ENCODE peak calls at places on chromosomes 12 and 14, in nine cellular contexts. One of them, this sample, is unnamed.
A peak's percentile ranks its signal among the peaks of the same experiment; 100 is the strongest.

GRCh38 chr12:28611115-28611435 is 420.8 kb downstream of the CCDC91 start:
- DNase-seq in fibroblast of lung: peak; percentile 93
- DNase-seq in GM06990: no peak
- DNase-seq in progenitor cell of endocrine pancreas: no peak
- DNase-seq in brain microvascular endothelial cell: peak; percentile 91
- DNase-seq in fibroblast of pulmonary artery: peak; percentile 90
- DNase-seq in dorsolateral prefrontal cortex: no peak
- DNase-seq in ovary: no peak
- DNase-seq in K562: no peak
- DNase-seq in this sample: no peak

GRCh38 chr14:53509845-53510244 is 356.7 kb upstream of the DDHD1 start:
- DNase-seq in fibroblast of pulmonary artery: no peak
- DNase-seq in GM06990: no peak
- DNase-seq in dorsolateral prefrontal cortex: no peak
- DNase-seq in K562: no peak
- DNase-seq in fibroblast of lung: peak; percentile 99
- DNase-seq in progenitor cell of endocrine pancreas: no peak
- DNase-seq in brain microvascular endothelial cell: no peak
- DNase-seq in ovary: no peak
- DNase-seq in this sample: no peak

GRCh38 chr12:16613199-16613598 is 7.2 kb upstream of the LMO3 start:
- DNase-seq in K562: no peak
- DNase-seq in GM06990: no peak
- DNase-seq in fibroblast of pulmonary artery: no peak
- DNase-seq in dorsolateral prefrontal cortex: no peak
- DNase-seq in brain microvascular endothelial cell: no peak
- DNase-seq in fibroblast of lung: peak; percentile 41
- DNase-seq in ovary: no peak
- DNase-seq in progenitor cell of endocrine pancreas: no peak
- DNase-seq in this sample: no peak

GRCh38 chr12:129902371-129903091 is 1.3 kb downstream of the TMEM132D start:
- DNase-seq in fibroblast of lung: no peak
- DNase-seq in K562: no peak
- DNase-seq in brain microvascular endothelial cell: no peak
- DNase-seq in ovary: no peak
- DNase-seq in progenitor cell of endocrine pancreas: no peak
- DNase-seq in fibroblast of pulmonary artery: no peak
- DNase-seq in dorsolateral prefrontal cortex: no peak
- DNase-seq in GM06990: no peak
- DNase-seq in this sample: no peak

GRCh38 chr12:7369274-7369729 is 65.4 kb downstream of the ACSM4 start:
- DNase-seq in fibroblast of lung: no peak
- DNase-seq in GM06990: peak; percentile 44
- DNase-seq in fibroblast of pulmonary artery: peak; percentile 5
- DNase-seq in brain microvascular endothelial cell: peak; percentile 62
- DNase-seq in progenitor cell of endocrine pancreas: no peak
- DNase-seq in K562: no peak
- DNase-seq in ovary: no peak
- DNase-seq in dorsolateral prefrontal cortex: no peak
- DNase-seq in this sample: no peak

GRCh38 chr12:132496710-132497109 is 6.8 kb downstream of the FBRSL1 start:
- DNase-seq in K562: no peak
- DNase-seq in ovary: no peak
- DNase-seq in dorsolateral prefrontal cortex: no peak
- DNase-seq in fibroblast of lung: no peak
- DNase-seq in brain microvascular endothelial cell: no peak
- DNase-seq in fibroblast of pulmonary artery: no peak
- DNase-seq in progenitor cell of endocrine pancreas: no peak
- DNase-seq in GM06990: no peak
- DNase-seq in this sample: no peak

GRCh38 chr14:73943083-73943482 is 6.8 kb downstream of the FAM161B start:
- DNase-seq in fibroblast of lung: peak; percentile 79
- DNase-seq in fibroblast of pulmonary artery: peak; percentile 86
- DNase-seq in GM06990: no peak
- DNase-seq in K562: no peak
- DNase-seq in dorsolateral prefrontal cortex: no peak
- DNase-seq in progenitor cell of endocrine pancreas: no peak
- DNase-seq in ovary: no peak
- DNase-seq in brain microvascular endothelial cell: peak; percentile 39
- DNase-seq in this sample: no peak

GRCh38 chr14:85531594-85532391 is 1.8 kb downstream of the FLRT2 start:
- DNase-seq in fibroblast of lung: peak; percentile 86
- DNase-seq in ovary: peak; percentile 82
- DNase-seq in dorsolateral prefrontal cortex: peak; percentile 71
- DNase-seq in progenitor cell of endocrine pancreas: peak; percentile 15
- DNase-seq in GM06990: no peak
- DNase-seq in brain microvascular endothelial cell: peak; percentile 91
- DNase-seq in fibroblast of pulmonary artery: peak; percentile 88
- DNase-seq in K562: no peak
- DNase-seq in this sample: no peak

GRCh38 chr12:106051853-106052531 is 86.8 kb downstream of the NUAK1 start:
- DNase-seq in ovary: no peak
- DNase-seq in fibroblast of pulmonary artery: no peak
- DNase-seq in progenitor cell of endocrine pancreas: no peak
- DNase-seq in K562: no peak
- DNase-seq in dorsolateral prefrontal cortex: no peak
- DNase-seq in brain microvascular endothelial cell: no peak
- DNase-seq in GM06990: no peak
- DNase-seq in fibroblast of lung: no peak
- DNase-seq in this sample: no peak

GRCh38 chr12:86373813-86374212 is 117.6 kb upstream of the MGAT4C start:
- DNase-seq in progenitor cell of endocrine pancreas: no peak
- DNase-seq in fibroblast of pulmonary artery: no peak
- DNase-seq in K562: no peak
- DNase-seq in brain microvascular endothelial cell: no peak
- DNase-seq in GM06990: no peak
- DNase-seq in dorsolateral prefrontal cortex: no peak
- DNase-seq in fibroblast of lung: no peak
- DNase-seq in ovary: no peak
- DNase-seq in this sample: no peak

GRCh38 chr12:57838594-57839302 is 7.8 kb downstream of the CTDSP2 start:
- DNase-seq in brain microvascular endothelial cell: no peak
- DNase-seq in fibroblast of lung: no peak
- DNase-seq in fibroblast of pulmonary artery: peak; percentile 67
- DNase-seq in dorsolateral prefrontal cortex: no peak
- DNase-seq in K562: no peak
- DNase-seq in ovary: no peak
- DNase-seq in progenitor cell of endocrine pancreas: no peak
- DNase-seq in GM06990: peak; percentile 44
- DNase-seq in this sample: peak; percentile 38

GRCh38 chr12:104742551-104742961 is 215.5 kb downstream of the SLC41A2 start:
- DNase-seq in dorsolateral prefrontal cortex: peak; percentile 72
- DNase-seq in ovary: no peak
- DNase-seq in progenitor cell of endocrine pancreas: no peak
- DNase-seq in GM06990: no peak
- DNase-seq in brain microvascular endothelial cell: no peak
- DNase-seq in K562: no peak
- DNase-seq in fibroblast of lung: no peak
- DNase-seq in fibroblast of pulmonary artery: no peak
- DNase-seq in this sample: no peak

GRCh38 chr12:65923228-65923627 is 98.9 kb downstream of the HMGA2 start:
- DNase-seq in ovary: no peak
- DNase-seq in brain microvascular endothelial cell: no peak
- DNase-seq in dorsolateral prefrontal cortex: no peak
- DNase-seq in progenitor cell of endocrine pancreas: no peak
- DNase-seq in GM06990: no peak
- DNase-seq in fibroblast of pulmonary artery: no peak
- DNase-seq in K562: no peak
- DNase-seq in fibroblast of lung: no peak
- DNase-seq in this sample: peak; percentile 22

GRCh38 chr14:68842298-68842697 is 49.4 kb upstream of the ZFP36L1 start:
- DNase-seq in brain microvascular endothelial cell: no peak
- DNase-seq in K562: no peak
- DNase-seq in fibroblast of pulmonary artery: no peak
- DNase-seq in ovary: no peak
- DNase-seq in dorsolateral prefrontal cortex: no peak
- DNase-seq in progenitor cell of endocrine pancreas: no peak
- DNase-seq in fibroblast of lung: peak; percentile 25
- DNase-seq in GM06990: no peak
- DNase-seq in this sample: no peak

GRCh38 chr14:68846466-68846865 is 53.6 kb upstream of the ZFP36L1 start:
- DNase-seq in GM06990: no peak
- DNase-seq in K562: no peak
- DNase-seq in brain microvascular endothelial cell: no peak
- DNase-seq in ovary: no peak
- DNase-seq in fibroblast of lung: no peak
- DNase-seq in dorsolateral prefrontal cortex: no peak
- DNase-seq in fibroblast of pulmonary artery: no peak
- DNase-seq in progenitor cell of endocrine pancreas: no peak
- DNase-seq in this sample: no peak

GRCh38 chr14:68843471-68844209 is 50.8 kb upstream of the ZFP36L1 start:
- DNase-seq in fibroblast of lung: peak; percentile 75
- DNase-seq in ovary: peak; percentile 83
- DNase-seq in brain microvascular endothelial cell: peak; percentile 67
- DNase-seq in dorsolateral prefrontal cortex: peak; percentile 86
- DNase-seq in GM06990: peak; percentile 70
- DNase-seq in progenitor cell of endocrine pancreas: peak; percentile 56
- DNase-seq in K562: peak; percentile 69
- DNase-seq in fibroblast of pulmonary artery: peak; percentile 80
- DNase-seq in this sample: peak; percentile 65

GRCh38 chr14:68841030-68841809 is 48.4 kb upstream of the ZFP36L1 start:
- DNase-seq in GM06990: no peak
- DNase-seq in fibroblast of pulmonary artery: peak; percentile 35
- DNase-seq in fibroblast of lung: peak; percentile 90
- DNase-seq in brain microvascular endothelial cell: no peak
- DNase-seq in ovary: no peak
- DNase-seq in K562: no peak
- DNase-seq in progenitor cell of endocrine pancreas: no peak
- DNase-seq in dorsolateral prefrontal cortex: no peak
- DNase-seq in this sample: no peak

DNA sequence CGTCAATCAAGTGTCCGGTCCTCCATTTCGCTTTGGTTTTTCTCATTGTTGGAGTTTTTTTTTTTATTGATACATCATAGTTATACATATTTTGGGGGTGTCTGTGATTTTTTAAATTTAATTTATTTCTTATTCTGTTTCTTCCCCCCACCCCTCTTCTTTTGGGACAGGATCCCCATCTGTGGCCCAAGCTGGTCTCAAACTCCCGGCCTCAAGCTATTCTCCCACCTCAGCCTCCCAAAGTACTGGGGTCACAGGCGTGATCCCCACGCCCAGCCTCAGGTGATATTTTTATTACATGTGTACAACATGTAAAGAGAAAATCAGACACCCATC is 51.3 kb upstream of the ZFP36L1 start:
- DNase-seq in progenitor cell of endocrine pancreas: no peak
- DNase-seq in brain microvascular endothelial cell: no peak
- DNase-seq in fibroblast of lung: no peak
- DNase-seq in ovary: no peak
- DNase-seq in GM06990: no peak
- DNase-seq in fibroblast of pulmonary artery: no peak
- DNase-seq in K562: no peak
- DNase-seq in dorsolateral prefrontal cortex: no peak
- DNase-seq in this sample: no peak
- TF ChIP-seq CTCF in progenitor cell of endocrine pancreas: no peak
- TF ChIP-seq CTCF in brain microvascular endothelial cell: no peak
- TF ChIP-seq CTCF in fibroblast of lung: no peak
- TF ChIP-seq CTCF in ovary: no peak
- TF ChIP-seq CTCF in GM06990: no peak
- TF ChIP-seq CTCF in fibroblast of pulmonary artery: no peak
- TF ChIP-seq CTCF in K562: no peak
- TF ChIP-seq CTCF in dorsolateral prefrontal cortex: no peak
- TF ChIP-seq CTCF in this sample: no peak

GRCh38 chr12:101698782-101699347 is 1.4 kb downstream of the CHPT1 start:
- DNase-seq in GM06990: no peak
- DNase-seq in progenitor cell of endocrine pancreas: no peak
- DNase-seq in dorsolateral prefrontal cortex: no peak
- DNase-seq in fibroblast of pulmonary artery: peak; percentile 20
- DNase-seq in ovary: no peak
- DNase-seq in brain microvascular endothelial cell: no peak
- DNase-seq in K562: no peak
- DNase-seq in fibroblast of lung: peak; percentile 42
- DNase-seq in this sample: peak; percentile 28
- TF ChIP-seq CTCF in GM06990: peak; percentile 30
- TF ChIP-seq CTCF in progenitor cell of endocrine pancreas: peak; percentile 10
- TF ChIP-seq CTCF in dorsolateral prefrontal cortex: peak; percentile 27
- TF ChIP-seq CTCF in fibroblast of pulmonary artery: peak; percentile 40
- TF ChIP-seq CTCF in ovary: no peak
- TF ChIP-seq CTCF in brain microvascular endothelial cell: peak; percentile 47
- TF ChIP-seq CTCF in K562: peak; percentile 36
- TF ChIP-seq CTCF in fibroblast of lung: peak; percentile 48
- TF ChIP-seq CTCF in this sample: peak; percentile 34

DNA sequence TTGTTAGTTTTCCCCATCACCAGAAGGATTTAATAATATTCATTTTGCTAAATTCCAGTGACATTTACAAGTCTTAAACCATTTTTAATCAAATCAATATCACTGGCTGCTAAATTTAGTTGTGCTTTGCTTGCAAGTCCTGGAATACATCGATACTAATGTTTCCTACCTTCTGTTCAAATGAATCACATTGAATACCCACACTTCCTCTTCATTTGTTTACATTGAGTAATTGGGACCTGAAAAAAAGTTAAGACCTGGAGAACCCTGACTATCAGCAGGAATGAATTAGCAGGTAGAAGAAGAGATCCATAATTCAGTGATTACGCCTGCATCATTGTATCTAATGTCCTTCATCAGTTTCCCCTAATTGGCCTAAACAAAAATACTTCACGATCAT is 369.3 kb downstream of the ETNK1 start:
- DNase-seq in fibroblast of lung: no peak
- DNase-seq in GM06990: no peak
- DNase-seq in progenitor cell of endocrine pancreas: no peak
- DNase-seq in fibroblast of pulmonary artery: no peak
- DNase-seq in K562: no peak
- DNase-seq in ovary: no peak
- DNase-seq in brain microvascular endothelial cell: no peak
- DNase-seq in dorsolateral prefrontal cortex: no peak
- DNase-seq in this sample: no peak
- TF ChIP-seq CTCF in fibroblast of lung: no peak
- TF ChIP-seq CTCF in GM06990: no peak
- TF ChIP-seq CTCF in progenitor cell of endocrine pancreas: no peak
- TF ChIP-seq CTCF in fibroblast of pulmonary artery: no peak
- TF ChIP-seq CTCF in K562: no peak
- TF ChIP-seq CTCF in ovary: no peak
- TF ChIP-seq CTCF in brain microvascular endothelial cell: no peak
- TF ChIP-seq CTCF in dorsolateral prefrontal cortex: no peak
- TF ChIP-seq CTCF in this sample: no peak

DNA sequence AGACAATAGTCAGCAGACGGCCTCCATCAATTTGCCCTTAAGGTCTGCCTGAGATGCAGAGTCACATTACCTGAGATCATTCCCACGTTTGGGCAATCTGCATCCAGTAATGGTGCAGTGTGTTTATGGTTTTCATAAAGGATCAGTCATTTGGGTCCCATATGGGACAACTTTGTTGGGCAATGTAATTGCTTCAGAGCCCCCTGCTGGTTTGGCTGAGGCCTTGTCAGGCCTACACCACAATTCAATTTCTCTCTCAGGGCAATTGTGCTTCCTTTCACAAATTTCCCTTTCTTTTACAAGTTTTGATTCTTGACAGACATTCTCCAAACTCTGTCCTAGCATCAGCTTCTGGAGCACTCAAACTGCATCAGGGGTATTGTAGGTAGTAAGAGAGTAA is 191.2 kb upstream of the SSTR1 start:
- DNase-seq in progenitor cell of endocrine pancreas: no peak
- DNase-seq in ovary: no peak
- DNase-seq in fibroblast of lung: no peak
- DNase-seq in brain microvascular endothelial cell: no peak
- DNase-seq in fibroblast of pulmonary artery: no peak
- DNase-seq in K562: no peak
- DNase-seq in dorsolateral prefrontal cortex: no peak
- DNase-seq in GM06990: no peak
- DNase-seq in this sample: no peak
- TF ChIP-seq CTCF in progenitor cell of endocrine pancreas: peak; percentile 37
- TF ChIP-seq CTCF in ovary: no peak
- TF ChIP-seq CTCF in fibroblast of lung: peak; percentile 45
- TF ChIP-seq CTCF in brain microvascular endothelial cell: peak; percentile 44
- TF ChIP-seq CTCF in fibroblast of pulmonary artery: peak; percentile 37
- TF ChIP-seq CTCF in K562: no peak
- TF ChIP-seq CTCF in dorsolateral prefrontal cortex: no peak
- TF ChIP-seq CTCF in GM06990: peak; percentile 5
- TF ChIP-seq CTCF in this sample: peak; percentile 18

This sample was measured in GM13977.